ENCODE peak calls at places on chromosomes 6 and 20, in nine cellular contexts. A, F, U, N, K, C, R, I and M are unnamed samples.

GRCh38 chr6:168130168-168130651 is 51.2 kb upstream of the FRMD1 start:
- DNase-seq in C (no peak), F (no peak), K (no peak), N (no peak), I (no peak), A (no peak), R (no peak), U (no peak), M (no peak)

GRCh38 chr6:145818796-145819195 is 4.2 kb upstream of the FBXO30 start:
- DNase-seq in C (no peak), K (no peak), I (no peak), R (no peak), A (peak; percentile 77), N (no peak), U (no peak), F (no peak), M (no peak)

GRCh38 chr6:33628401-33628964 is 7.4 kb downstream of the ITPR3 start:
- DNase-seq in U (no peak), R (no peak), A (peak; percentile 65), N (no peak), K (no peak), C (no peak), F (no peak), I (no peak), M (no peak)

GRCh38 chr20:10793741-10794140 is 119.9 kb upstream of the JAG1 start:
- DNase-seq in I (no peak), A (no peak), N (no peak), U (no peak), F (no peak), R (no peak), C (no peak), K (no peak), M (no peak)

GRCh38 chr6:138013949-138014348 is 93.3 kb downstream of the PERP start:
- DNase-seq in R (no peak), C (no peak), I (no peak), A (peak; percentile 25), U (no peak), F (no peak), N (peak; percentile 63), K (peak; percentile 24), M (no peak)

GRCh38 chr6:142907544-142907943 is 37.4 kb downstream of the HIVEP2 start:
- DNase-seq in K (no peak), F (no peak), U (no peak), C (peak; percentile 78), N (no peak), R (no peak), A (no peak), I (no peak), M (no peak)

GRCh38 chr6:141000917-141001316 is 1131.8 kb upstream of the GJE1 start:
- DNase-seq in C (no peak), U (no peak), I (no peak), F (no peak), K (no peak), N (no peak), R (no peak), A (no peak), M (no peak)

GRCh38 chr6:107712523-107713213 is 111.4 kb downstream of the SCML4 start:
- DNase-seq in K (no peak), U (no peak), A (no peak), I (peak; percentile 44), F (peak; percentile 21), N (peak; percentile 91), R (no peak), C (no peak), M (no peak)

GRCh38 chr20:1341561-1342265 is 12.8 kb upstream of the SDCBP2 start:
- DNase-seq in K (no peak), N (no peak), A (no peak), U (no peak), C (no peak), R (no peak), I (peak; percentile 74), F (no peak), M (no peak)

GRCh38 chr6:124203106-124203811 is 399.6 kb downstream of the NKAIN2 start:
- DNase-seq in R (no peak), A (no peak), F (no peak), K (no peak), N (peak; percentile 85), I (no peak), C (no peak), U (no peak), M (no peak)

GRCh38 chr20:24411452-24412216 is 57.8 kb upstream of the SYNDIG1 start:
- DNase-seq in A (no peak), I (no peak), R (no peak), K (no peak), U (no peak), C (no peak), N (no peak), F (no peak), M (no peak)

GRCh38 chr6:132961610-132962009 is 147.2 kb downstream of the RPS12 start:
- DNase-seq in K (no peak), R (no peak), N (no peak), C (no peak), I (no peak), F (no peak), U (no peak), A (no peak), M (no peak)

GRCh38 chr20:9594284-9594875 is 80.0 kb downstream of the LAMP5 start:
- DNase-seq in U (no peak), A (peak; percentile 22), C (no peak), I (no peak), R (no peak), N (no peak), K (no peak), F (no peak), M (no peak)

GRCh38 chr6:37014667-37015066 is 9.2 kb downstream of the FGD2 start:
- DNase-seq in I (no peak), U (no peak), F (no peak), R (no peak), N (no peak), C (no peak), K (no peak), A (no peak), M (no peak)

GRCh38 chr6:46312657-46313056 is 141.9 kb upstream of the ENPP5 start:
- DNase-seq in C (no peak), N (no peak), K (no peak), F (no peak), R (no peak), A (no peak), U (no peak), I (no peak), M (no peak)